ENCODE peak calls at places on chromosomes 13 and 19, in seven cellular contexts. T is H1, V is HepG2, G is HCT116, U is transverse colon, Q is upper lobe of left lung, J is prostate gland. P is an unnamed sample.

GRCh38 chr13:113155982-113156655 is 2.3 kb upstream of the PROZ start:
- DNase-seq in T (no peak), V (no peak), G (no peak), U (no peak), Q (no peak), J (no peak), P (no peak)

GRCh38 chr19:16847407-16847806 is 18.2 kb downstream of the SIN3B start:
- DNase-seq in T (no peak), V (no peak), G (no peak), U (no peak), Q (no peak), J (no peak), P (no peak)

GRCh38 chr19:19817357-19817756 is 4.2 kb downstream of the ZNF506 start:
- DNase-seq in T (no peak), V (no peak), G (no peak), U (no peak), Q (no peak), J (no peak), P (no peak)

GRCh38 chr13:32545083-32545482 is 6.5 kb upstream of the N4BP2L2 start:
- DNase-seq in T (no peak), V (no peak), G (no peak), U (no peak), Q (no peak), J (no peak), P (no peak)

GRCh38 chr19:6108721-6109633 is 1.3 kb downstream of the RFX2 start:
- DNase-seq in T (no peak), V (no peak), G (no peak), U (peak), Q (peak), J (peak), P (peak)

GRCh38 chr13:100984349-100984748 is 309.8 kb upstream of the TMTC4 start:
- DNase-seq in T (no peak), V (no peak), G (no peak), U (no peak), Q (no peak), J (no peak), P (no peak)

GRCh38 chr19:48606463-48607358 is at the start of gene SPACA4:
- DNase-seq in T (no peak), V (no peak), G (no peak), U (no peak), Q (no peak), J (no peak), P (no peak)

GRCh38 chr19:49502866-49503581 is 6.8 kb downstream of the RPS11 start:
- DNase-seq in T (no peak), V (peak), G (peak), U (peak), Q (peak), J (no peak), P (no peak)

GRCh38 chr13:93784191-93784590 is 557.6 kb downstream of the GPC6 start:
- DNase-seq in T (no peak), V (no peak), G (no peak), U (no peak), Q (no peak), J (no peak), P (no peak)

GRCh38 chr13:44368062-44368591 is 5.5 kb upstream of the SERP2 start:
- DNase-seq in T (no peak), V (no peak), G (no peak), U (no peak), Q (no peak), J (no peak), P (no peak)

GRCh38 chr19:40089462-40089861 is 1.3 kb downstream of the ZNF780A start:
- DNase-seq in T (no peak), V (no peak), G (no peak), U (no peak), Q (no peak), J (no peak), P (no peak)

GRCh38 chr19:53897459-53897858 is 11.6 kb upstream of the CACNG7 start:
- DNase-seq in T (no peak), V (no peak), G (no peak), U (no peak), Q (no peak), J (no peak), P (no peak)

GRCh38 chr13:24076124-24076523 is 84.4 kb upstream of the SPATA13 start:
- DNase-seq in T (no peak), V (peak), G (no peak), U (peak), Q (peak), J (peak), P (no peak)

GRCh38 chr19:4018775-4019504 is 11.4 kb downstream of the PIAS4 start:
- DNase-seq in T (no peak), V (no peak), G (no peak), U (no peak), Q (no peak), J (no peak), P (no peak)

GRCh38 chr19:31905980-31906948 is 439.1 kb upstream of the ZNF507 start:
- DNase-seq in T (no peak), V (no peak), G (no peak), U (peak), Q (peak), J (peak), P (peak)
- TF ChIP-seq POLR2AphosphoS5 in T (no peak), V (no peak), G (no peak), U (peak), Q (no peak), J (peak), P (peak)

GRCh38 chr19:47518854-47519253 is 4.0 kb upstream of the NAPA start:
- DNase-seq in T (no peak), V (no peak), G (no peak), U (no peak), Q (no peak), J (no peak), P (no peak)

GRCh38 chr19:47520839-47521238 is 6.0 kb upstream of the NAPA start:
- DNase-seq in T (no peak), V (no peak), G (no peak), U (no peak), Q (no peak), J (no peak), P (no peak)

GRCh38 chr19:47514869-47515588 is at the start of gene NAPA:
- DNase-seq in T (peak), V (peak), G (peak), U (peak), Q (peak), J (peak), P (peak)

GRCh38 chr19:47520343-47520806 is 5.5 kb upstream of the NAPA start:
- DNase-seq in T (no peak), V (peak), G (no peak), U (no peak), Q (no peak), J (no peak), P (no peak)

GRCh38 chr19:47518139-47518538 is 3.3 kb upstream of the NAPA start:
- DNase-seq in T (no peak), V (no peak), G (no peak), U (peak), Q (no peak), J (no peak), P (no peak)
- TF ChIP-seq POLR2AphosphoS5 in T (no peak), V (no peak), G (no peak), U (no peak), Q (no peak), J (no peak), P (no peak)

GRCh38 chr13:52949744-52950143 is 78.9 kb upstream of the OLFM4 start:
- DNase-seq in T (no peak), V (no peak), G (no peak), U (no peak), Q (no peak), J (peak), P (no peak)

GRCh38 chr13:52955505-52955904 is 73.1 kb upstream of the OLFM4 start:
- DNase-seq in T (peak), V (no peak), G (no peak), U (no peak), Q (no peak), J (no peak), P (no peak)

GRCh38 chr13:52949044-52949443 is 79.6 kb upstream of the OLFM4 start:
- DNase-seq in T (no peak), V (no peak), G (no peak), U (no peak), Q (no peak), J (no peak), P (no peak)

GRCh38 chr13:52954838-52955237 is 73.8 kb upstream of the OLFM4 start:
- DNase-seq in T (peak), V (no peak), G (no peak), U (no peak), Q (no peak), J (no peak), P (no peak)

GRCh38 chr13:52950436-52950960 is 78.1 kb upstream of the OLFM4 start:
- DNase-seq in T (no peak), V (no peak), G (no peak), U (no peak), Q (no peak), J (no peak), P (no peak)
- TF ChIP-seq POLR2AphosphoS5 in T (no peak), V (no peak), G (no peak), U (no peak), Q (no peak), J (no peak), P (no peak)

DNA sequence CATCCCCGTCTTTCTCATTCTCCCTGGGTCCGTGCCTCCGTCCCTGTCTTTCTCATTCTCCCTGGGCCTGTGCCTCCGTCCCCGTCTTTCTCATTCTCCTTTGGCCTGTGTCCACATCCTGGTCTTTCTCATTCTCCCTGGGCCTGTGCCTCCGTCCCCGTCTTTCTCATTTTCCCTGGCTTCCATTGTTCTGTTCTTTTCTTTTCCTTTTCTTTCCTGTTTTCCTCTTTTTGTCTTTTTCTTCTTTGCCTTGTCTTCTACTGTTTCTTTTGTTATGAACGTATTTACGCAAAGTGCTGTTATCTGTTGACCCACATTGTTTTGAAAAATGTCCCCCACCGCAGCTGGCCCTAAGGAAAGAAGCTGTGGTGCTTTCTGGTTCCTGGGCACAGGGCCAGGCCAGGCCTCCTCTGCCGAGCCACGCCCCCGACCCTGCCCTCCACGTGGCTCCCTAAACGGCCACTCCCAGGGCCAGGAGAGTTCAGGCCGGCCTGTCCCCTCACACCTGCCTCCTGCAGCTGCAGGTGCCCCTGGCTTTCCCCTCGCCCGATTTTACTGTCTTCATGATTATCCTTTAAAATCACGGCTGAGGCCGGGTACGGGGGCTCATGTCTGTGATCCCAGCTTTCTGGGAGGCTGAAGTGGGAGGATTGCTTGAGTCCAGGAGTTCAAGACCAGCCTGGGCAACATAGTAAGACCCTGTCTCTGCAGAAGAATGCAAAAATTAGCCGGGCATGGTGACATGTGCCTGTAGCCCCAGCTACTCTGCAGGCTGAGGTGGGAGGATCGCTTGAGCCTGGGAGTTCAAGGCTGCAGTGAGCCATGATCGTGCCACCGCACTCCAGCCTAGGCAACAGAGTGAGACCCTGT is 14.0 kb upstream of the TMPRSS9 start:
- DNase-seq in T (no peak), V (no peak), G (no peak), U (peak), Q (peak), J (no peak), P (no peak)
- TF ChIP-seq POLR2AphosphoS5 in T (no peak), V (no peak), G (no peak), U (peak), Q (no peak), J (no peak), P (no peak)

GRCh38 chr19:18046066-18046718 is 38.2 kb downstream of the ARRDC2 start:
- DNase-seq in T (no peak), V (peak), G (peak), U (peak), Q (no peak), J (no peak), P (no peak)
- TF ChIP-seq POLR2AphosphoS5 in T (no peak), V (no peak), G (no peak), U (no peak), Q (no peak), J (peak), P (no peak)

GRCh38 chr19:2785244-2786000 is at the start of gene THOP1:
- DNase-seq in T (peak), V (peak), G (peak), U (peak), Q (peak), J (peak), P (peak)
- TF ChIP-seq POLR2AphosphoS5 in T (peak), V (peak), G (peak), U (peak), Q (no peak), J (peak), P (peak)

GRCh38 chr19:41911889-41912731 is 16.1 kb downstream of the ERFL start:
- DNase-seq in T (no peak), V (no peak), G (no peak), U (no peak), Q (no peak), J (no peak), P (no peak)
- TF ChIP-seq POLR2AphosphoS5 in T (no peak), V (no peak), G (peak), U (no peak), Q (no peak), J (no peak), P (no peak)

GRCh38 chr19:31444931-31445330 is 95.7 kb upstream of the TSHZ3 start:
- DNase-seq in T (no peak), V (no peak), G (no peak), U (no peak), Q (no peak), J (no peak), P (peak)

GRCh38 chr19:31450696-31451095 is 101.5 kb upstream of the TSHZ3 start:
- DNase-seq in T (no peak), V (no peak), G (no peak), U (no peak), Q (no peak), J (no peak), P (peak)

GRCh38 chr19:31449379-31449778 is 100.1 kb upstream of the TSHZ3 start:
- DNase-seq in T (no peak), V (no peak), G (no peak), U (no peak), Q (no peak), J (no peak), P (peak)

GRCh38 chr19:31445406-31445805 is 96.2 kb upstream of the TSHZ3 start:
- DNase-seq in T (no peak), V (no peak), G (no peak), U (no peak), Q (no peak), J (no peak), P (no peak)

GRCh38 chr19:31448221-31448657 is 99.0 kb upstream of the TSHZ3 start:
- DNase-seq in T (no peak), V (no peak), G (no peak), U (peak), Q (peak), J (no peak), P (peak)
- TF ChIP-seq POLR2AphosphoS5 in T (no peak), V (no peak), G (no peak), U (peak), Q (peak), J (no peak), P (peak)

P was measured in esophagus muscularis mucosa.